ENCODE peak calls at places on chromosomes 1 and 21, in eight cellular contexts. Z is heart left ventricle; V is HCT116; S is left lung; Q is CD4-positive, alpha-beta T cell; M is stimulated activated effector memory CD8-positive, alpha-beta T cell treated with anti-CD3 and anti-CD28 coated beads, Interleukin-12 subunit alpha, Interleukin-12 subunit beta, amount 100 ng/mL, for 72 hours; T is heart right ventricle; E is naive thymus-derived CD8-positive, alpha-beta T cell. I is an unnamed sample.
A peak's percentile ranks its signal among the peaks of the same experiment; 100 is the strongest.

GRCh38 chr1:8015036-8015808 is 10.9 kb downstream of the ERRFI1 start:
- ATAC-seq in T (peak; percentile 52), Q (peak; percentile 70), Z (peak; percentile 76), E (peak; percentile 61), S (peak; percentile 68), M (peak; percentile 79), V (peak; percentile 40), I (peak; percentile 60)

GRCh38 chr21:22536511-22536910 is 1538.3 kb downstream of the NCAM2 start:
- ATAC-seq in Z (no peak), V (no peak), S (no peak), T (no peak), Q (no peak), M (no peak), E (no peak), I (no peak)

GRCh38 chr1:101905298-101905794 is 91.4 kb downstream of the OLFM3 start:
- ATAC-seq in E (no peak), T (no peak), V (no peak), M (no peak), Z (no peak), Q (no peak), S (no peak), I (no peak)

GRCh38 chr1:183126528-183126927 is 59.5 kb upstream of the LAMC2 start:
- ATAC-seq in Z (no peak), Q (no peak), E (no peak), S (no peak), V (no peak), M (no peak), T (no peak), I (no peak)

GRCh38 chr1:22121421-22121911 is 21.4 kb downstream of the WNT4 start:
- ATAC-seq in V (peak; percentile 50), T (no peak), Z (no peak), E (no peak), Q (no peak), M (no peak), S (no peak), I (no peak)

GRCh38 chr1:48047116-48047515 is 49.9 kb upstream of the TRABD2B start:
- ATAC-seq in T (no peak), M (no peak), V (no peak), Q (no peak), Z (no peak), E (no peak), S (no peak), I (no peak)

GRCh38 chr1:176717052-176717754 is 254.2 kb downstream of the PAPPA2 start:
- ATAC-seq in Q (no peak), E (no peak), M (no peak), S (peak; percentile 15), T (no peak), V (no peak), Z (peak; percentile 47), I (no peak)

GRCh38 chr1:45620588-45621500 is 3.0 kb downstream of the CCDC17 start:
- ATAC-seq in T (no peak), Z (peak; percentile 35), V (peak; percentile 3), S (no peak), Q (peak; percentile 11), M (peak; percentile 25), E (no peak), I (no peak)